ENCODE peak calls at places on chromosomes 4 and X, in five cellular contexts. One of them, this sample, is unnamed.

GRCh38 chr4:78592104-78592783 is 40.7 kb downstream of the ANXA3 start:
- DNase-seq in foreskin keratinocyte: no peak
- DNase-seq in astrocyte of the hippocampus: no peak
- DNase-seq in left ventricle myocardium superior: no peak
- DNase-seq in amygdala: no peak
- DNase-seq in this sample: no peak

GRCh38 chr4:23091674-23092073 is 398.9 kb downstream of the GBA3 start:
- DNase-seq in astrocyte of the hippocampus: no peak
- DNase-seq in left ventricle myocardium superior: no peak
- DNase-seq in amygdala: no peak
- DNase-seq in foreskin keratinocyte: no peak
- DNase-seq in this sample: no peak

GRCh38 chr4:168710353-168710946 is 213.6 kb downstream of the PALLD start:
- DNase-seq in foreskin keratinocyte: no peak
- DNase-seq in astrocyte of the hippocampus: peak
- DNase-seq in left ventricle myocardium superior: no peak
- DNase-seq in amygdala: no peak
- DNase-seq in this sample: no peak

GRCh38 chr4:56783986-56784385 is 37.5 kb downstream of the SPINK2 start:
- DNase-seq in amygdala: no peak
- DNase-seq in foreskin keratinocyte: no peak
- DNase-seq in left ventricle myocardium superior: no peak
- DNase-seq in astrocyte of the hippocampus: peak
- DNase-seq in this sample: no peak

GRCh38 chr4:164716901-164717300 is 37.0 kb upstream of the SMIM31 start:
- DNase-seq in amygdala: no peak
- DNase-seq in foreskin keratinocyte: no peak
- DNase-seq in astrocyte of the hippocampus: peak
- DNase-seq in left ventricle myocardium superior: no peak
- DNase-seq in this sample: no peak

GRCh38 chrX:19904778-19905367 is 17.5 kb upstream of the SH3KBP1 start:
- DNase-seq in astrocyte of the hippocampus: peak
- DNase-seq in foreskin keratinocyte: peak
- DNase-seq in amygdala: no peak
- DNase-seq in left ventricle myocardium superior: no peak
- DNase-seq in this sample: no peak

GRCh38 chr4:172953896-172954568 is 214.6 kb upstream of the GALNT7 start:
- DNase-seq in left ventricle myocardium superior: no peak
- DNase-seq in amygdala: no peak
- DNase-seq in astrocyte of the hippocampus: no peak
- DNase-seq in foreskin keratinocyte: no peak
- DNase-seq in this sample: no peak

GRCh38 chr4:106583567-106583966 is 215.0 kb upstream of the GIMD1 start:
- DNase-seq in astrocyte of the hippocampus: peak
- DNase-seq in amygdala: no peak
- DNase-seq in foreskin keratinocyte: peak
- DNase-seq in left ventricle myocardium superior: no peak
- DNase-seq in this sample: no peak

GRCh38 chr4:155433636-155434360 is 57.0 kb upstream of the MAP9 start:
- DNase-seq in astrocyte of the hippocampus: no peak
- DNase-seq in left ventricle myocardium superior: no peak
- DNase-seq in foreskin keratinocyte: peak
- DNase-seq in amygdala: no peak
- DNase-seq in this sample: no peak

GRCh38 chr4:108512615-108513505 is 107.5 kb upstream of the RPL34 start:
- DNase-seq in foreskin keratinocyte: no peak
- DNase-seq in left ventricle myocardium superior: peak
- DNase-seq in astrocyte of the hippocampus: peak
- DNase-seq in amygdala: no peak
- DNase-seq in this sample: no peak

GRCh38 chr4:144575181-144575580 is 70.8 kb upstream of the HHIP start:
- DNase-seq in left ventricle myocardium superior: no peak
- DNase-seq in astrocyte of the hippocampus: no peak
- DNase-seq in amygdala: no peak
- DNase-seq in foreskin keratinocyte: no peak
- DNase-seq in this sample: no peak

GRCh38 chrX:41553688-41554087 is 106.5 kb downstream of the NYX start:
- DNase-seq in left ventricle myocardium superior: no peak
- DNase-seq in astrocyte of the hippocampus: peak
- DNase-seq in foreskin keratinocyte: no peak
- DNase-seq in amygdala: no peak
- DNase-seq in this sample: no peak

GRCh38 chr4:13289391-13289790 is 194.7 kb downstream of the RAB28 start:
- DNase-seq in astrocyte of the hippocampus: no peak
- DNase-seq in left ventricle myocardium superior: no peak
- DNase-seq in foreskin keratinocyte: peak
- DNase-seq in amygdala: no peak
- DNase-seq in this sample: no peak

GRCh38 chr4:173001571-173001970 is 167.0 kb upstream of the GALNT7 start:
- DNase-seq in left ventricle myocardium superior: no peak
- DNase-seq in foreskin keratinocyte: peak
- DNase-seq in astrocyte of the hippocampus: peak
- DNase-seq in amygdala: no peak
- DNase-seq in this sample: no peak

GRCh38 chr4:185889566-185889965 is 77.6 kb upstream of the SORBS2 start:
- DNase-seq in foreskin keratinocyte: no peak
- DNase-seq in astrocyte of the hippocampus: no peak
- DNase-seq in amygdala: no peak
- DNase-seq in left ventricle myocardium superior: no peak
- DNase-seq in this sample: no peak

GRCh38 chrX:368811-369562 is 17.7 kb downstream of the PPP2R3B start:
- DNase-seq in amygdala: no peak
- DNase-seq in foreskin keratinocyte: no peak
- DNase-seq in astrocyte of the hippocampus: peak
- DNase-seq in left ventricle myocardium superior: peak
- DNase-seq in this sample: no peak

GRCh38 chr4:121696140-121696640 is 590 bp downstream of the ANXA5 start:
- DNase-seq in left ventricle myocardium superior: peak
- DNase-seq in astrocyte of the hippocampus: peak
- DNase-seq in foreskin keratinocyte: peak
- DNase-seq in amygdala: peak
- DNase-seq in this sample: peak

GRCh38 chr4:113901994-113902787 is 77.3 kb downstream of the ARSJ start:
- DNase-seq in astrocyte of the hippocampus: no peak
- DNase-seq in foreskin keratinocyte: no peak
- DNase-seq in left ventricle myocardium superior: no peak
- DNase-seq in amygdala: no peak
- DNase-seq in this sample: peak

GRCh38 chrX:13418126-13419091 is 98.6 kb upstream of the ATXN3L start:
- DNase-seq in astrocyte of the hippocampus: peak
- DNase-seq in amygdala: no peak
- DNase-seq in foreskin keratinocyte: no peak
- DNase-seq in left ventricle myocardium superior: no peak
- DNase-seq in this sample: no peak

GRCh38 chrX:120753413-120754251 is 122.0 kb downstream of the CT47B1 start:
- DNase-seq in astrocyte of the hippocampus: no peak
- DNase-seq in left ventricle myocardium superior: no peak
- DNase-seq in amygdala: no peak
- DNase-seq in foreskin keratinocyte: no peak
- DNase-seq in this sample: peak

GRCh38 chr4:40309250-40309774 is 25.8 kb upstream of the CHRNA9 start:
- DNase-seq in left ventricle myocardium superior: peak
- DNase-seq in astrocyte of the hippocampus: peak
- DNase-seq in amygdala: no peak
- DNase-seq in foreskin keratinocyte: peak
- DNase-seq in this sample: no peak

GRCh38 chrX:40615976-40616375 is 7.3 kb upstream of the MPC1L start:
- DNase-seq in foreskin keratinocyte: no peak
- DNase-seq in amygdala: no peak
- DNase-seq in astrocyte of the hippocampus: no peak
- DNase-seq in left ventricle myocardium superior: no peak
- DNase-seq in this sample: no peak

GRCh38 chrX:29478336-29479069 is 736.9 kb upstream of the MAGEB2 start:
- DNase-seq in foreskin keratinocyte: no peak
- DNase-seq in left ventricle myocardium superior: no peak
- DNase-seq in amygdala: no peak
- DNase-seq in astrocyte of the hippocampus: no peak
- DNase-seq in this sample: no peak

GRCh38 chrX:2902841-2903240 is 26.3 kb downstream of the ARSD start:
- DNase-seq in foreskin keratinocyte: no peak
- DNase-seq in left ventricle myocardium superior: no peak
- DNase-seq in astrocyte of the hippocampus: no peak
- DNase-seq in amygdala: no peak
- DNase-seq in this sample: no peak

GRCh38 chr4:109406337-109406931 is 27.2 kb upstream of the SEC24B start:
- DNase-seq in astrocyte of the hippocampus: peak
- DNase-seq in left ventricle myocardium superior: no peak
- DNase-seq in foreskin keratinocyte: no peak
- DNase-seq in amygdala: no peak
- DNase-seq in this sample: no peak

GRCh38 chrX:7330971-7331746 is 183.2 kb upstream of the PUDP start:
- DNase-seq in left ventricle myocardium superior: peak
- DNase-seq in astrocyte of the hippocampus: peak
- DNase-seq in foreskin keratinocyte: no peak
- DNase-seq in amygdala: no peak
- DNase-seq in this sample: no peak

GRCh38 chrX:19774905-19775304 is 112.5 kb downstream of the SH3KBP1 start:
- DNase-seq in left ventricle myocardium superior: no peak
- DNase-seq in amygdala: no peak
- DNase-seq in foreskin keratinocyte: no peak
- DNase-seq in astrocyte of the hippocampus: no peak
- DNase-seq in this sample: peak

GRCh38 chr4:126799971-126800722 is 832.6 kb upstream of the INTU start:
- DNase-seq in foreskin keratinocyte: no peak
- DNase-seq in left ventricle myocardium superior: no peak
- DNase-seq in amygdala: no peak
- DNase-seq in astrocyte of the hippocampus: peak
- DNase-seq in this sample: no peak

GRCh38 chr4:124337874-124338273 is 374.7 kb downstream of the ANKRD50 start:
- DNase-seq in astrocyte of the hippocampus: no peak
- DNase-seq in left ventricle myocardium superior: peak
- DNase-seq in foreskin keratinocyte: no peak
- DNase-seq in amygdala: no peak
- DNase-seq in this sample: no peak

GRCh38 chrX:70998402-70999027 is 67.6 kb upstream of the SLC7A3 start:
- DNase-seq in left ventricle myocardium superior: no peak
- DNase-seq in astrocyte of the hippocampus: peak
- DNase-seq in foreskin keratinocyte: peak
- DNase-seq in amygdala: no peak
- DNase-seq in this sample: no peak

GRCh38 chr4:129545599-129546278 is 449.8 kb downstream of the C4orf33 start:
- DNase-seq in foreskin keratinocyte: peak
- DNase-seq in left ventricle myocardium superior: peak
- DNase-seq in astrocyte of the hippocampus: peak
- DNase-seq in amygdala: no peak
- DNase-seq in this sample: no peak

GRCh38 chr4:152700151-152700550 is 20.4 kb upstream of the TMEM154 start:
- DNase-seq in amygdala: no peak
- DNase-seq in foreskin keratinocyte: no peak
- DNase-seq in astrocyte of the hippocampus: peak
- DNase-seq in left ventricle myocardium superior: no peak
- DNase-seq in this sample: no peak

GRCh38 chrX:24799565-24799964 is 105.8 kb downstream of the POLA1 start:
- DNase-seq in foreskin keratinocyte: no peak
- DNase-seq in amygdala: no peak
- DNase-seq in astrocyte of the hippocampus: peak
- DNase-seq in left ventricle myocardium superior: no peak
- DNase-seq in this sample: no peak

GRCh38 chr4:4838602-4839470 is 20.6 kb upstream of the MSX1 start:
- DNase-seq in astrocyte of the hippocampus: peak
- DNase-seq in amygdala: no peak
- DNase-seq in left ventricle myocardium superior: no peak
- DNase-seq in foreskin keratinocyte: no peak
- DNase-seq in this sample: no peak

GRCh38 chr4:88747351-88747750 is 49.7 kb upstream of the NAP1L5 start:
- DNase-seq in left ventricle myocardium superior: no peak
- DNase-seq in amygdala: no peak
- DNase-seq in foreskin keratinocyte: no peak
- DNase-seq in astrocyte of the hippocampus: no peak
- DNase-seq in this sample: no peak

GRCh38 chr4:5785806-5786680 is 75.0 kb downstream of the EVC start:
- DNase-seq in amygdala: no peak
- DNase-seq in foreskin keratinocyte: peak
- DNase-seq in left ventricle myocardium superior: no peak
- DNase-seq in astrocyte of the hippocampus: peak
- DNase-seq in this sample: no peak

GRCh38 chr4:139907001-139907809 is 241.6 kb downstream of the MGST2 start:
- DNase-seq in astrocyte of the hippocampus: peak
- DNase-seq in amygdala: no peak
- DNase-seq in left ventricle myocardium superior: no peak
- DNase-seq in foreskin keratinocyte: no peak
- DNase-seq in this sample: no peak

GRCh38 chr4:19329077-19329476 is 922.6 kb upstream of the SLIT2 start:
- DNase-seq in amygdala: no peak
- DNase-seq in left ventricle myocardium superior: no peak
- DNase-seq in foreskin keratinocyte: no peak
- DNase-seq in astrocyte of the hippocampus: no peak
- DNase-seq in this sample: no peak

This sample was measured in stimulated activated naive CD4-positive, alpha-beta T cell treated with Interleukin-2 at 50 U/mL for 16 hours.